ENCODE peak calls at places on chromosome 13, in nine cellular contexts. O is GM23248; V is Peyer's patch; Q is activated naive CD4-positive, alpha-beta T cell; Y is HTR-8/SVneo; J is RCC 7860; U is COR-L47; M is LHCN-M2; A is amniotic stem cell. D is an unnamed sample.
A peak's percentile ranks its signal among the peaks of the same experiment; 100 is the strongest.

GRCh38 chr13:111248822-111249221 is 71.6 kb upstream of the TEX29 start:
- DNase-seq in O (no peak), V (no peak), Q (no peak), Y (no peak), J (no peak), U (peak; percentile 23), M (no peak), A (no peak), D (peak; percentile 4)

GRCh38 chr13:95404141-95404882 is 103.1 kb upstream of the ABCC4 start:
- DNase-seq in O (peak; percentile 83), V (peak; percentile 85), Q (peak; percentile 58), Y (peak; percentile 75), J (peak; percentile 61), U (peak; percentile 63), M (peak; percentile 80), A (peak; percentile 13), D (peak; percentile 91)

GRCh38 chr13:27789495-27790303 is 2.6 kb upstream of the GSX1 start:
- DNase-seq in O (no peak), V (no peak), Q (no peak), Y (no peak), J (no peak), U (no peak), M (no peak), A (no peak), D (peak; percentile 68)

GRCh38 chr13:106184778-106185177 is 350.7 kb downstream of the EFNB2 start:
- DNase-seq in O (no peak), V (no peak), Q (no peak), Y (no peak), J (no peak), U (no peak), M (no peak), A (no peak), D (no peak)

GRCh38 chr13:93169980-93170379 is 56.6 kb upstream of the GPC6 start:
- DNase-seq in O (peak; percentile 89), V (no peak), Q (no peak), Y (no peak), J (peak; percentile 92), U (no peak), M (peak; percentile 98), A (no peak), D (no peak)

GRCh38 chr13:106498158-106498557 is 37.3 kb downstream of the EFNB2 start:
- DNase-seq in O (no peak), V (no peak), Q (no peak), Y (no peak), J (no peak), U (no peak), M (no peak), A (no peak), D (no peak)

GRCh38 chr13:42215578-42216421 is 56.2 kb upstream of the AKAP11 start:
- DNase-seq in O (peak; percentile 55), V (no peak), Q (no peak), Y (peak; percentile 25), J (no peak), U (peak; percentile 13), M (peak; percentile 41), A (peak; percentile 18), D (no peak)

GRCh38 chr13:101481421-101481820 is 28.9 kb downstream of the ITGBL1 start:
- DNase-seq in O (no peak), V (no peak), Q (no peak), Y (no peak), J (no peak), U (no peak), M (no peak), A (no peak), D (no peak)

GRCh38 chr13:111846396-111847174 is 220.4 kb upstream of the SOX1 start:
- DNase-seq in O (no peak), V (no peak), Q (no peak), Y (no peak), J (no peak), U (peak; percentile 13), M (no peak), A (no peak), D (no peak)

GRCh38 chr13:24348797-24349515 is 39.6 kb downstream of the C1QTNF9 start:
- DNase-seq in O (no peak), V (peak; percentile 75), Q (no peak), Y (no peak), J (no peak), U (peak; percentile 92), M (no peak), A (no peak), D (no peak)

GRCh38 chr13:48594080-48594815 is 59.5 kb upstream of the CYSLTR2 start:
- DNase-seq in O (no peak), V (no peak), Q (no peak), Y (no peak), J (no peak), U (no peak), M (no peak), A (no peak), D (no peak)

GRCh38 chr13:46571189-46571901 is 18.4 kb downstream of the LRCH1 start:
- DNase-seq in O (peak; percentile 62), V (no peak), Q (no peak), Y (no peak), J (no peak), U (no peak), M (peak; percentile 85), A (no peak), D (no peak)

GRCh38 chr13:74406439-74406838 is 272.2 kb upstream of the KLF12 start:
- DNase-seq in O (peak; percentile 23), V (no peak), Q (no peak), Y (no peak), J (no peak), U (no peak), M (peak; percentile 40), A (no peak), D (no peak)

GRCh38 chr13:84191199-84191598 is 308.9 kb upstream of the SLITRK1 start:
- DNase-seq in O (peak; percentile 3), V (no peak), Q (no peak), Y (no peak), J (no peak), U (no peak), M (no peak), A (no peak), D (no peak)

GRCh38 chr13:49791753-49792549 is 531 bp downstream of the KPNA3 start:
- DNase-seq in O (peak; percentile 70), V (no peak), Q (peak; percentile 46), Y (peak; percentile 18), J (no peak), U (peak; percentile 19), M (peak; percentile 45), A (peak; percentile 7), D (peak; percentile 71)

GRCh38 chr13:29683041-29683440 is 87.6 kb upstream of the SLC7A1 start:
- DNase-seq in O (no peak), V (no peak), Q (no peak), Y (no peak), J (no peak), U (no peak), M (peak; percentile 40), A (no peak), D (no peak)

GRCh38 chr13:52949744-52950143 is 78.9 kb upstream of the OLFM4 start:
- DNase-seq in O (no peak), V (no peak), Q (no peak), Y (no peak), J (no peak), U (no peak), M (no peak), A (no peak), D (no peak)

GRCh38 chr13:40895715-40896184 is 106.3 kb downstream of the SLC25A15 start:
- DNase-seq in O (no peak), V (no peak), Q (no peak), Y (no peak), J (no peak), U (no peak), M (no peak), A (no peak), D (no peak)

GRCh38 chr13:25654332-25654731 is 282.6 kb downstream of the ATP8A2 start:
- DNase-seq in O (no peak), V (no peak), Q (no peak), Y (no peak), J (peak; percentile 39), U (no peak), M (peak; percentile 95), A (no peak), D (no peak)

GRCh38 chr13:20118268-20119140 is 42.3 kb downstream of the GJA3 start:
- DNase-seq in O (peak; percentile 75), V (peak; percentile 83), Q (peak; percentile 59), Y (no peak), J (no peak), U (peak; percentile 36), M (peak; percentile 22), A (no peak), D (peak; percentile 73)

GRCh38 chr13:91357613-91358383 is 10.3 kb downstream of the MIR17HG start:
- DNase-seq in O (no peak), V (no peak), Q (no peak), Y (no peak), J (no peak), U (no peak), M (no peak), A (no peak), D (no peak)

GRCh38 chr13:43495732-43496131 is 291.0 kb downstream of the ENOX1 start:
- DNase-seq in O (no peak), V (no peak), Q (no peak), Y (no peak), J (no peak), U (no peak), M (no peak), A (no peak), D (no peak)

GRCh38 chr13:89936256-89936655 is 1411.2 kb upstream of the MIR17HG start:
- DNase-seq in O (peak; percentile 6), V (no peak), Q (no peak), Y (no peak), J (no peak), U (no peak), M (peak; percentile 5), A (no peak), D (no peak)

GRCh38 chr13:82878536-82878935 is 1003.7 kb downstream of the SLITRK1 start:
- DNase-seq in O (peak; percentile 33), V (no peak), Q (no peak), Y (no peak), J (no peak), U (peak; percentile 95), M (peak; percentile 65), A (peak; percentile 0), D (no peak)

GRCh38 chr13:30809787-30810186 is 74.4 kb downstream of the ALOX5AP start:
- DNase-seq in O (no peak), V (no peak), Q (no peak), Y (no peak), J (no peak), U (no peak), M (no peak), A (no peak), D (no peak)

GRCh38 chr13:85725433-85725832 is 73.8 kb downstream of the SLITRK6 start:
- DNase-seq in O (no peak), V (no peak), Q (no peak), Y (no peak), J (no peak), U (no peak), M (no peak), A (no peak), D (no peak)

GRCh38 chr13:101018720-101019119 is 344.1 kb upstream of the TMTC4 start:
- DNase-seq in O (peak; percentile 85), V (no peak), Q (no peak), Y (peak; percentile 34), J (peak; percentile 65), U (no peak), M (peak; percentile 60), A (peak; percentile 42), D (no peak)

GRCh38 chr13:112178769-112179168 is 111.8 kb downstream of the SOX1 start:
- DNase-seq in O (no peak), V (no peak), Q (no peak), Y (no peak), J (no peak), U (no peak), M (no peak), A (no peak), D (no peak)

GRCh38 chr13:35744566-35745203 is 268.2 kb upstream of the MAB21L1 start:
- DNase-seq in O (no peak), V (no peak), Q (no peak), Y (no peak), J (no peak), U (no peak), M (no peak), A (no peak), D (peak; percentile 25)

GRCh38 chr13:93227906-93228801 is 1.5 kb downstream of the GPC6 start:
- DNase-seq in O (peak; percentile 90), V (no peak), Q (no peak), Y (peak; percentile 18), J (peak; percentile 59), U (peak; percentile 85), M (peak; percentile 92), A (peak; percentile 49), D (peak; percentile 89)

GRCh38 chr13:39616087-39616694 is 13.2 kb upstream of the LHFPL6 start:
- DNase-seq in O (peak; percentile 74), V (no peak), Q (no peak), Y (peak; percentile 51), J (peak; percentile 38), U (peak; percentile 59), M (peak; percentile 64), A (peak; percentile 28), D (peak; percentile 59)